ENCODE peak calls at places on chromosomes 4 and X, in five cellular contexts. One of them, this sample, is unnamed.

GRCh38 chr4:47526281-47526680 is 41.2 kb downstream of the ATP10D start:
- DNase-seq in NB4: no peak
- DNase-seq in endodermal cell: no peak
- DNase-seq in HCT116: no peak
- DNase-seq in HFF-Myc: no peak
- DNase-seq in this sample: no peak

GRCh38 chrX:74449937-74450330 is 28.6 kb downstream of the SLC16A2 start:
- DNase-seq in NB4: no peak
- DNase-seq in endodermal cell: no peak
- DNase-seq in HFF-Myc: no peak
- DNase-seq in HCT116: no peak
- DNase-seq in this sample: no peak

GRCh38 chr4:2299794-2300193 is 37.9 kb upstream of the MXD4 start:
- DNase-seq in HCT116: no peak
- DNase-seq in NB4: no peak
- DNase-seq in endodermal cell: no peak
- DNase-seq in HFF-Myc: no peak
- DNase-seq in this sample: no peak

GRCh38 chrX:39603291-39603690 is 494.5 kb downstream of the BCOR start:
- DNase-seq in HCT116: no peak
- DNase-seq in HFF-Myc: no peak
- DNase-seq in NB4: no peak
- DNase-seq in endodermal cell: no peak
- DNase-seq in this sample: no peak

GRCh38 chrX:68443155-68443868 is 10.0 kb upstream of the OPHN1 start:
- DNase-seq in NB4: peak
- DNase-seq in endodermal cell: no peak
- DNase-seq in HCT116: no peak
- DNase-seq in HFF-Myc: no peak
- DNase-seq in this sample: no peak

GRCh38 chrX:49187028-49187394 is 838 bp upstream of the PRICKLE3 start:
- DNase-seq in endodermal cell: peak
- DNase-seq in HCT116: no peak
- DNase-seq in NB4: no peak
- DNase-seq in HFF-Myc: no peak
- DNase-seq in this sample: no peak

GRCh38 chrX:47563801-47564315 is 2.9 kb downstream of the ARAF start:
- DNase-seq in endodermal cell: no peak
- DNase-seq in HCT116: no peak
- DNase-seq in NB4: peak
- DNase-seq in HFF-Myc: no peak
- DNase-seq in this sample: no peak

GRCh38 chr4:169089004-169089403 is 78.9 kb upstream of the CBR4 start:
- DNase-seq in NB4: no peak
- DNase-seq in endodermal cell: peak
- DNase-seq in HFF-Myc: no peak
- DNase-seq in HCT116: no peak
- DNase-seq in this sample: no peak

GRCh38 chr4:48258845-48259397 is 10.7 kb downstream of the TEC start:
- DNase-seq in HCT116: no peak
- DNase-seq in endodermal cell: no peak
- DNase-seq in NB4: no peak
- DNase-seq in HFF-Myc: no peak
- DNase-seq in this sample: no peak

GRCh38 chr4:8727131-8727530 is 134.6 kb downstream of the CPZ start:
- DNase-seq in HCT116: no peak
- DNase-seq in HFF-Myc: no peak
- DNase-seq in NB4: no peak
- DNase-seq in endodermal cell: peak
- DNase-seq in this sample: peak

GRCh38 chr4:3372264-3372932 is 69.4 kb upstream of the HGFAC start:
- DNase-seq in endodermal cell: no peak
- DNase-seq in HFF-Myc: no peak
- DNase-seq in NB4: no peak
- DNase-seq in HCT116: no peak
- DNase-seq in this sample: peak

GRCh38 chr4:46258436-46258835 is 131.5 kb downstream of the GABRA2 start:
- DNase-seq in endodermal cell: no peak
- DNase-seq in HFF-Myc: no peak
- DNase-seq in HCT116: no peak
- DNase-seq in NB4: no peak
- DNase-seq in this sample: no peak

GRCh38 chr4:174669278-174669677 is 147.0 kb upstream of the HPGD start:
- DNase-seq in NB4: no peak
- DNase-seq in endodermal cell: no peak
- DNase-seq in HCT116: no peak
- DNase-seq in HFF-Myc: peak
- DNase-seq in this sample: no peak

GRCh38 chr4:7101692-7102515 is 34.0 kb upstream of the GRPEL1 start:
- DNase-seq in endodermal cell: peak
- DNase-seq in NB4: peak
- DNase-seq in HCT116: peak
- DNase-seq in HFF-Myc: no peak
- DNase-seq in this sample: peak

GRCh38 chrX:63932006-63932405 is 147.0 kb upstream of the ARHGEF9 start:
- DNase-seq in endodermal cell: no peak
- DNase-seq in NB4: peak
- DNase-seq in HCT116: no peak
- DNase-seq in HFF-Myc: no peak
- DNase-seq in this sample: no peak

GRCh38 chr4:41681054-41681453 is 67.5 kb downstream of the PHOX2B start:
- DNase-seq in NB4: no peak
- DNase-seq in HCT116: no peak
- DNase-seq in HFF-Myc: no peak
- DNase-seq in endodermal cell: no peak
- DNase-seq in this sample: no peak

GRCh38 chrX:125203737-125204578 is 115.7 kb upstream of the TEX13C start:
- DNase-seq in HCT116: no peak
- DNase-seq in endodermal cell: peak
- DNase-seq in NB4: no peak
- DNase-seq in HFF-Myc: no peak
- DNase-seq in this sample: peak

GRCh38 chrX:131816551-131817136 is 206.5 kb upstream of the STK26 start:
- DNase-seq in HFF-Myc: no peak
- DNase-seq in endodermal cell: no peak
- DNase-seq in HCT116: no peak
- DNase-seq in NB4: no peak
- DNase-seq in this sample: no peak
- H3K4me3 ChIP-seq in HFF-Myc: no peak
- H3K4me3 ChIP-seq in endodermal cell: no peak
- H3K4me3 ChIP-seq in HCT116: no peak
- H3K4me3 ChIP-seq in NB4: no peak
- H3K4me3 ChIP-seq in this sample: peak

GRCh38 chr4:151013491-151013890 is 1.6 kb downstream of the LRBA start:
- DNase-seq in HFF-Myc: no peak
- DNase-seq in HCT116: no peak
- DNase-seq in endodermal cell: no peak
- DNase-seq in NB4: no peak
- DNase-seq in this sample: no peak

GRCh38 chr4:151013944-151014343 is 1.1 kb downstream of the LRBA start:
- DNase-seq in HCT116: no peak
- DNase-seq in NB4: no peak
- DNase-seq in HFF-Myc: no peak
- DNase-seq in endodermal cell: no peak
- DNase-seq in this sample: no peak

GRCh38 chr4:151012836-151013235 is 2.2 kb downstream of the LRBA start:
- DNase-seq in HCT116: peak
- DNase-seq in HFF-Myc: no peak
- DNase-seq in endodermal cell: peak
- DNase-seq in NB4: no peak
- DNase-seq in this sample: peak

GRCh38 chr4:151014521-151015457 is at the start of gene LRBA:
- DNase-seq in NB4: peak
- DNase-seq in endodermal cell: peak
- DNase-seq in HCT116: peak
- DNase-seq in HFF-Myc: no peak
- DNase-seq in this sample: peak

GRCh38 chr4:151012376-151012775 is 2.7 kb downstream of the LRBA start:
- DNase-seq in HCT116: no peak
- DNase-seq in endodermal cell: no peak
- DNase-seq in NB4: no peak
- DNase-seq in HFF-Myc: no peak
- DNase-seq in this sample: no peak
- H3K4me3 ChIP-seq in HCT116: no peak
- H3K4me3 ChIP-seq in endodermal cell: peak
- H3K4me3 ChIP-seq in NB4: peak
- H3K4me3 ChIP-seq in HFF-Myc: no peak
- H3K4me3 ChIP-seq in this sample: peak

DNA sequence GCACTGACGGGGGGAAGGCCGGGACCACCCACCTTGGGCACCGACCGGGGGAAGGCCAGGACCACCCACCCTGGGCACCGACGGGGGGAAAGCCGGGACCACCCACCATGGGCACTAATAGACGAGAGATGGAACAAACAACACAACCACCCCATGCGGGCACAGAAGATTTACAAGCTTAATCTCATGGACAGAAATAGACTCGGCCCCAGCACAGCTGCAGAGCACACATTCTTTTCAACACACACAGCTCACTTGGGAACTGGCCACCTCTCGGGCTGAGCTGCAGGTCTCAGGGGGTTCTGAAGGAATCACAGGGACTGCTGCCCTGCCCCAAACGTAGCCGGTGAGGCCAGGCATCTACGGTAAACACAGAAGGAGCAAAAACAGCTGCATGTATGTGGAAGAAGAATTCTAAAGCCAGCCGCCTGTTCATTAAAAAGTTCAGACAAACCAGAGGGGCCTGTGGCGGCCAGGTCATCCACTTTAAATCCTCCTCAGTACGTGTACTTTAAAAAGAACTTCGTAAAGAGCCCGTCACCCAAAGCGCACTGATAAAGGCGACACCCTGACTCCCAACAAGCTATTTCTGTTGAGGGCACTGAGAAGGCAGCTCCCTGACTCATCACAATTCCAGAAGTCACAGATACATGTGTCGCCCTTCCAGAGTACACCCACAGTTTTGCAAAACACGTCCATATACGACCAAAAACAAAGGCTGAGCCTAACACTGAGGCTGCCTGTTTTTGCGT is 17.7 kb downstream of the PPP2R3B start:
- DNase-seq in NB4: peak
- DNase-seq in HCT116: no peak
- DNase-seq in endodermal cell: no peak
- DNase-seq in HFF-Myc: no peak
- DNase-seq in this sample: no peak
- H3K4me3 ChIP-seq in NB4: no peak
- H3K4me3 ChIP-seq in HCT116: no peak
- H3K4me3 ChIP-seq in endodermal cell: no peak
- H3K4me3 ChIP-seq in HFF-Myc: no peak
- H3K4me3 ChIP-seq in this sample: no peak

GRCh38 chr4:84324303-84324702 is 174.8 kb downstream of the NKX6-1 start:
- DNase-seq in endodermal cell: no peak
- DNase-seq in HFF-Myc: no peak
- DNase-seq in HCT116: no peak
- DNase-seq in NB4: no peak
- DNase-seq in this sample: no peak

GRCh38 chr4:84327526-84327925 is 171.6 kb downstream of the NKX6-1 start:
- DNase-seq in endodermal cell: no peak
- DNase-seq in NB4: no peak
- DNase-seq in HFF-Myc: no peak
- DNase-seq in HCT116: no peak
- DNase-seq in this sample: no peak

GRCh38 chr4:84324850-84325249 is 174.2 kb downstream of the NKX6-1 start:
- DNase-seq in HCT116: no peak
- DNase-seq in endodermal cell: peak
- DNase-seq in HFF-Myc: no peak
- DNase-seq in NB4: no peak
- DNase-seq in this sample: no peak

DNA sequence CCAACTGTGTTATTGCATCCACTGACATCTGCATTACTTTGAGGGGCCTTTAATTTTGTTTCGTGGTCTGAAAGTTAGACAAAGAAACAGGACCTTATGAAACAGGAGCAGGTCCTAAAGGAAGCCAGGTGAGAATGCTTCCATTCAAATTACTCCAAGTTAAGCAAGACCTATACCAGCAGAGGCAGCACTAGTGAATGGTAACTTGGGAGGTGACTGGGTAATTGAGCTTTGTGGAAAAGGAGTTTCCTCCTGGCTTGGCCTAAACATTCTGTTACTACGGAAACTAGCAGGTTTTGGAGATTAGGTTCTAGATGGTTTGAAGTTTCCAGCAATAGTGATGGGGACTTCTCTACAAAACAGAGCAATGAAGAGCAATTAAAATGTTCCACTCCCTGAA is 173.5 kb downstream of the NKX6-1 start:
- DNase-seq in NB4: no peak
- DNase-seq in HFF-Myc: no peak
- DNase-seq in HCT116: no peak
- DNase-seq in endodermal cell: no peak
- DNase-seq in this sample: no peak
- H3K4me3 ChIP-seq in NB4: no peak
- H3K4me3 ChIP-seq in HFF-Myc: no peak
- H3K4me3 ChIP-seq in HCT116: no peak
- H3K4me3 ChIP-seq in endodermal cell: no peak
- H3K4me3 ChIP-seq in this sample: no peak

GRCh38 chr4:116183241-116183640 is 902.1 kb downstream of the TRAM1L1 start:
- DNase-seq in NB4: no peak
- DNase-seq in HCT116: no peak
- DNase-seq in HFF-Myc: no peak
- DNase-seq in endodermal cell: no peak
- DNase-seq in this sample: no peak

DNA sequence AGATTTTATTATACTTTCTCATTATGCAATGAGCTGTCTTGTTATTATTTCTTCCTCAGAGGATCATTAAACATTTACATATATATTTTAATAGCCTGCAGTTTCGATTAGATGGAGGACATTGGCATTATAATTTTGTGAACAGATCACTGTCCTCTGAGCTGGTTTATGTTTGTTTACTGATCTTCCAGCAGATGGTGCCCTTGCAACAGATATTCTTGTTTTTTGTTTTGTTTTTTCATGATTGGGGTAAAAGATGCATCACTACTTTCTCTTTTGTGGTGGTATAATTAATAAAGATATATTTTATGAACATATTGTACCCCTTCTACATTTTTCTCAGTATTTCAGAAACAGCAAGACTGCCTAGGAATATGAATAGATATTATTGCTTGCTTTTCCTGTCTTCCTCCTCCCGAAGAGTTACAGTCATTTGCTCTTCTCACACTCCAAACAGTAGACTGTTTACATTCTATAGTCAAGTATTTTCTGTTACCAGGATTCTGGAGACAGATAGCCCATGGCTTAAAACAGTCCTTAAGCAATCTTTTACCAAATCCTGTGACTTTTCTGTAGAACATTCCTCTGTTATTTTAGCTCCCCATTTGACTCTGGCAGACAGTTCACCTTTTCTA is 905.2 kb downstream of the TRAM1L1 start:
- DNase-seq in HFF-Myc: no peak
- DNase-seq in NB4: peak
- DNase-seq in endodermal cell: no peak
- DNase-seq in HCT116: peak
- DNase-seq in this sample: no peak
- H3K4me3 ChIP-seq in HFF-Myc: no peak
- H3K4me3 ChIP-seq in NB4: no peak
- H3K4me3 ChIP-seq in endodermal cell: no peak
- H3K4me3 ChIP-seq in HCT116: no peak
- H3K4me3 ChIP-seq in this sample: no peak

GRCh38 chr4:140764785-140765392 is 8.7 kb upstream of the TBC1D9 start:
- DNase-seq in endodermal cell: peak
- DNase-seq in NB4: no peak
- DNase-seq in HFF-Myc: no peak
- DNase-seq in HCT116: no peak
- DNase-seq in this sample: no peak
- H3K4me3 ChIP-seq in endodermal cell: no peak
- H3K4me3 ChIP-seq in NB4: no peak
- H3K4me3 ChIP-seq in HFF-Myc: no peak
- H3K4me3 ChIP-seq in HCT116: no peak
- H3K4me3 ChIP-seq in this sample: no peak